ENCODE peak calls at places on chromosomes 6 and 20, in four cellular contexts. F is left cardiac atrium; X is pancreas; C is stimulated activated CD4-positive, alpha-beta T cell treated with anti-CD3 and anti-CD28 coated beads, Interleukin-15, amount 100 ng/mL, for 1 hour. B is an unnamed sample.

GRCh38 chr20:56393133-56393472 is 658 bp downstream of the CSTF1 start:
- DNase-seq in F (no peak), X (no peak), C (no peak), B (no peak)

GRCh38 chr6:30885999-30886896 is 1.9 kb downstream of the DDR1 start:
- DNase-seq in X (no peak), C (no peak), F (peak; percentile 73), B (peak; percentile 89)

GRCh38 chr6:30612213-30612612 is 4.8 kb downstream of the PPP1R10 start:
- DNase-seq in X (no peak), F (no peak), C (no peak), B (no peak)

GRCh38 chr6:47265971-47266370 is 43.7 kb downstream of the TNFRSF21 start:
- DNase-seq in C (no peak), X (no peak), F (no peak), B (no peak)

GRCh38 chr6:134138226-134138975 is 86.0 kb upstream of the SLC2A12 start:
- DNase-seq in X (no peak), F (no peak), C (no peak), B (no peak)

GRCh38 chr20:3165473-3166337 is 6.0 kb upstream of the FASTKD5 start:
- DNase-seq in C (no peak), F (peak; percentile 70), X (peak; percentile 44), B (peak; percentile 65)

GRCh38 chr6:7224726-7225125 is 88.3 kb downstream of the SSR1 start:
- DNase-seq in C (no peak), X (no peak), F (peak; percentile 57), B (no peak)

GRCh38 chr20:17634666-17635319 is 47.2 kb downstream of the RRBP1 start:
- DNase-seq in X (no peak), C (no peak), F (peak; percentile 57), B (no peak)

GRCh38 chr6:75612921-75613534 is 11.3 kb downstream of the SENP6 start:
- DNase-seq in C (no peak), F (no peak), X (no peak), B (no peak)

GRCh38 chr6:16511723-16512584 is 249.3 kb downstream of the ATXN1 start:
- DNase-seq in F (no peak), C (no peak), X (peak; percentile 30), B (peak; percentile 15)

GRCh38 chr6:128520436-128521301 is at the start of gene PTPRK:
- DNase-seq in C (peak; percentile 66), F (peak; percentile 95), X (peak; percentile 96), B (peak; percentile 96)

GRCh38 chr6:104597541-104598050 is 262.1 kb downstream of the HACE1 start:
- DNase-seq in F (no peak), X (no peak), C (no peak), B (peak; percentile 9)

GRCh38 chr6:13760948-13761347 is 49.3 kb upstream of the RANBP9 start:
- DNase-seq in F (no peak), X (no peak), C (no peak), B (no peak)

GRCh38 chr20:47680804-47681529 is 104.3 kb downstream of the SULF2 start:
- DNase-seq in X (no peak), C (no peak), F (no peak), B (peak; percentile 45)

GRCh38 chr6:95266537-95267258 is 310.6 kb upstream of the MANEA start:
- DNase-seq in X (no peak), F (no peak), C (no peak), B (no peak)

GRCh38 chr6:148608211-148608951 is 138.4 kb upstream of the UST start:
- DNase-seq in F (no peak), X (no peak), C (no peak), B (no peak)

GRCh38 chr6:311679-312220 is 19.5 kb downstream of the DUSP22 start:
- DNase-seq in F (no peak), C (no peak), X (no peak), B (no peak)

GRCh38 chr6:169618526-169619490 is 83.0 kb downstream of the WDR27 start:
- DNase-seq in F (no peak), X (no peak), C (no peak), B (peak; percentile 69)

GRCh38 chr6:106692112-106692822 is 62.9 kb downstream of the QRSL1 start:
- DNase-seq in F (no peak), C (no peak), X (peak; percentile 76), B (peak; percentile 80)

GRCh38 chr6:132053523-132053922 is 102.4 kb upstream of the CCN2 start:
- DNase-seq in C (no peak), F (no peak), X (no peak), B (no peak)

GRCh38 chr6:127496471-127496870 is 22.7 kb downstream of the MTCL3 start:
- DNase-seq in X (no peak), C (no peak), F (no peak), B (no peak)

GRCh38 chr20:931401-931800 is 15.3 kb upstream of the ANGPT4 start:
- DNase-seq in F (no peak), C (no peak), X (no peak), B (no peak)

GRCh38 chr6:39927159-39927558 is 7.1 kb downstream of the MOCS1 start:
- DNase-seq in X (no peak), C (no peak), F (no peak), B (peak; percentile 61)

GRCh38 chr6:49557177-49557576 is 6.7 kb downstream of the C6orf141 start:
- DNase-seq in F (no peak), X (no peak), C (no peak), B (no peak)

GRCh38 chr6:78251930-78252329 is 599.1 kb downstream of the MEI4 start:
- DNase-seq in F (no peak), C (no peak), X (no peak), B (no peak)

GRCh38 chr20:35166242-35166830 is 5.5 kb upstream of the PROCR start:
- DNase-seq in X (no peak), F (peak; percentile 81), C (no peak), B (no peak)

GRCh38 chr6:105587349-105588115 is 184.7 kb upstream of the PREP start:
- DNase-seq in X (no peak), C (no peak), F (no peak), B (peak; percentile 55)

GRCh38 chr6:168514216-168514615 is 73.2 kb downstream of the SMOC2 start:
- DNase-seq in X (no peak), F (peak; percentile 65), C (no peak), B (no peak)

GRCh38 chr6:10746915-10747250 is 722 bp upstream of the TMEM14B start:
- DNase-seq in F (no peak), X (no peak), C (no peak), B (no peak)

B was measured in Daoy.